ENCODE peak calls at places on chromosomes 1 and 21, in five cellular contexts. G is uterus, T is bronchial epithelial cell, Y is lower lobe of right lung, K is colonic mucosa. F is an unnamed sample.

GRCh38 chr1:157098519-157098918 is 1.1 kb downstream of the ETV3L start:
- DNase-seq in G (no peak), T (no peak), Y (no peak), K (no peak), F (no peak)

GRCh38 chr1:17777818-17778217 is 22.7 kb downstream of the ACTL8 start:
- DNase-seq in G (no peak), T (no peak), Y (no peak), K (no peak), F (no peak)

GRCh38 chr1:6582370-6582769 is 2.6 kb downstream of the ZBTB48 start:
- DNase-seq in G (no peak), T (no peak), Y (no peak), K (peak), F (no peak)

GRCh38 chr1:201916649-201917249 is 28.1 kb downstream of the SHISA4 start:
- DNase-seq in G (peak), T (peak), Y (peak), K (peak), F (peak)

GRCh38 chr1:197736689-197737088 is 38.6 kb downstream of the DENND1B start:
- DNase-seq in G (no peak), T (peak), Y (no peak), K (no peak), F (peak)

GRCh38 chr1:206899717-206900116 is 2.5 kb downstream of the IL24 start:
- DNase-seq in G (no peak), T (no peak), Y (no peak), K (no peak), F (no peak)

GRCh38 chr1:28668956-28669719 is 554 bp downstream of the GMEB1 start:
- DNase-seq in G (peak), T (peak), Y (peak), K (peak), F (peak)

GRCh38 chr1:9028921-9029715 is 2.9 kb upstream of the SLC2A7 start:
- DNase-seq in G (no peak), T (no peak), Y (no peak), K (no peak), F (no peak)

GRCh38 chr1:231861541-231862481 is 235.2 kb downstream of the DISC1 start:
- DNase-seq in G (no peak), T (peak), Y (no peak), K (no peak), F (peak)

GRCh38 chr1:143735764-143736461 is 235.9 kb downstream of the FAM72C start:
- DNase-seq in G (no peak), T (peak), Y (peak), K (peak), F (peak)

GRCh38 chr1:217089239-217090014 is 366.2 kb upstream of the ESRRG start:
- DNase-seq in G (no peak), T (peak), Y (no peak), K (peak), F (peak)

GRCh38 chr1:70706381-70707173 is 295.5 kb downstream of the CTH start:
- DNase-seq in G (peak), T (no peak), Y (no peak), K (no peak), F (no peak)

GRCh38 chr1:244768804-244769203 is 66.7 kb upstream of the COX20 start:
- DNase-seq in G (no peak), T (no peak), Y (no peak), K (no peak), F (no peak)

GRCh38 chr1:26408604-26409003 is 2.0 kb upstream of the LIN28A start:
- DNase-seq in G (peak), T (peak), Y (peak), K (peak), F (peak)

GRCh38 chr1:156490401-156491032 is 10.1 kb downstream of the MEF2D start:
- DNase-seq in G (peak), T (no peak), Y (no peak), K (no peak), F (peak)

GRCh38 chr1:229098903-229099578 is 171.9 kb upstream of the RAB4A start:
- DNase-seq in G (no peak), T (no peak), Y (no peak), K (no peak), F (no peak)

GRCh38 chr1:245512181-245512888 is 357.6 kb downstream of the KIF26B start:
- DNase-seq in G (no peak), T (no peak), Y (no peak), K (no peak), F (no peak)

GRCh38 chr1:30294508-30294907 is 428.9 kb downstream of the MATN1 start:
- DNase-seq in G (no peak), T (no peak), Y (no peak), K (peak), F (no peak)

GRCh38 chr1:89149229-89149628 is 23.3 kb upstream of the GBP2 start:
- DNase-seq in G (peak), T (peak), Y (no peak), K (no peak), F (no peak)

GRCh38 chr1:194809665-194810064 is 1623.3 kb upstream of the B3GALT2 start:
- DNase-seq in G (no peak), T (no peak), Y (no peak), K (no peak), F (no peak)

GRCh38 chr1:92480813-92481597 is 5.7 kb downstream of the GFI1 start:
- DNase-seq in G (no peak), T (no peak), Y (peak), K (no peak), F (no peak)

GRCh38 chr21:26710155-26710554 is 135.1 kb downstream of the ADAMTS1 start:
- DNase-seq in G (no peak), T (no peak), Y (no peak), K (no peak), F (no peak)

GRCh38 chr1:21663951-21664805 is 5.0 kb downstream of the RAP1GAP start:
- DNase-seq in G (no peak), T (no peak), Y (no peak), K (no peak), F (no peak)

GRCh38 chr1:6591222-6591621 is 11.4 kb downstream of the ZBTB48 start:
- DNase-seq in G (no peak), T (no peak), Y (peak), K (no peak), F (no peak)

GRCh38 chr1:206679738-206680211 is 4.9 kb upstream of the MAPKAPK2 start:
- DNase-seq in G (no peak), T (no peak), Y (no peak), K (no peak), F (no peak)

GRCh38 chr1:204961765-204962419 is 81.1 kb upstream of the CNTN2 start:
- DNase-seq in G (no peak), T (no peak), Y (no peak), K (no peak), F (no peak)

GRCh38 chr1:218778731-218779130 is 394.9 kb upstream of the LYPLAL1 start:
- DNase-seq in G (no peak), T (no peak), Y (no peak), K (no peak), F (no peak)

GRCh38 chr1:38178236-38178635 is 131.6 kb upstream of the POU3F1 start:
- DNase-seq in G (no peak), T (no peak), Y (no peak), K (no peak), F (no peak)

GRCh38 chr1:32540589-32540988 is 1.4 kb downstream of the ZBTB8A start:
- DNase-seq in G (no peak), T (no peak), Y (no peak), K (no peak), F (no peak)

GRCh38 chr1:54601730-54602129 is 21.6 kb downstream of the FAM151A start:
- DNase-seq in G (no peak), T (no peak), Y (no peak), K (no peak), F (no peak)

GRCh38 chr21:37514038-37514665 is 147.6 kb downstream of the DYRK1A start:
- DNase-seq in G (no peak), T (peak), Y (no peak), K (no peak), F (peak)

GRCh38 chr1:81430955-81431646 is 369.6 kb upstream of the ADGRL2 start:
- DNase-seq in G (no peak), T (no peak), Y (no peak), K (no peak), F (no peak)

GRCh38 chr1:15245593-15246325 is 1.3 kb upstream of the FHAD1 start:
- DNase-seq in G (peak), T (peak), Y (no peak), K (peak), F (peak)

GRCh38 chr1:92291372-92291999 is 7.3 kb downstream of the GLMN start:
- DNase-seq in G (no peak), T (peak), Y (no peak), K (no peak), F (peak)

GRCh38 chr21:36751383-36751782 is 52.5 kb downstream of the SIM2 start:
- DNase-seq in G (no peak), T (no peak), Y (no peak), K (no peak), F (no peak)

GRCh38 chr1:233281711-233282581 is 13.6 kb downstream of the PCNX2 start:
- DNase-seq in G (no peak), T (no peak), Y (no peak), K (no peak), F (no peak)

GRCh38 chr1:248926401-248927182 is 20.6 kb downstream of the PGBD2 start:
- DNase-seq in G (no peak), T (peak), Y (no peak), K (no peak), F (peak)

GRCh38 chr21:34936299-34936698 is 112.8 kb downstream of the RUNX1 start:
- DNase-seq in G (no peak), T (no peak), Y (no peak), K (no peak), F (no peak)

GRCh38 chr1:161505892-161506173 is 576 bp downstream of the FCGR2A start:
- DNase-seq in G (no peak), T (no peak), Y (no peak), K (no peak), F (no peak)
- H3K4me3 ChIP-seq in G (no peak), T (no peak), Y (peak), K (peak), F (no peak)

DNA sequence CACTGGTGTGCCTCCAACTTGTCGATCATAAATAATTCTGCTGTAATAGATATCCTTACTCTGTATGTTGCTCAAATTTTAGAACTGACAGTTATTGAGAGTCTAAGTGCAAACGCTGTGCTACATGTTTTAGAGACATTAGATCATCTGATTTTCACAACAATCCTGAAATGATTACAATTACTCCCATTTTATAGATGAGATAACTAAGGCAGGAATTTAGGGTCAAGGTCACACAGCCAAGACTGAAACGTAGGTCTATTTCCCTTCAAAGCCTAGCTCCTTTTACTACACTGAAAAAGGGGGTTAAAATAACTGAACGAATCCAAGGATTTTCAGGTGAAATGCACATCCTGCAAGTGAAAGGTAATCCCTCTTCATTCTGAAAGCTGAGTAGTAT is 2.7 kb upstream of the DCAF6 start:
- DNase-seq in G (no peak), T (no peak), Y (no peak), K (no peak), F (no peak)
- H3K4me3 ChIP-seq in G (no peak), T (no peak), Y (peak), K (peak), F (no peak)

DNA sequence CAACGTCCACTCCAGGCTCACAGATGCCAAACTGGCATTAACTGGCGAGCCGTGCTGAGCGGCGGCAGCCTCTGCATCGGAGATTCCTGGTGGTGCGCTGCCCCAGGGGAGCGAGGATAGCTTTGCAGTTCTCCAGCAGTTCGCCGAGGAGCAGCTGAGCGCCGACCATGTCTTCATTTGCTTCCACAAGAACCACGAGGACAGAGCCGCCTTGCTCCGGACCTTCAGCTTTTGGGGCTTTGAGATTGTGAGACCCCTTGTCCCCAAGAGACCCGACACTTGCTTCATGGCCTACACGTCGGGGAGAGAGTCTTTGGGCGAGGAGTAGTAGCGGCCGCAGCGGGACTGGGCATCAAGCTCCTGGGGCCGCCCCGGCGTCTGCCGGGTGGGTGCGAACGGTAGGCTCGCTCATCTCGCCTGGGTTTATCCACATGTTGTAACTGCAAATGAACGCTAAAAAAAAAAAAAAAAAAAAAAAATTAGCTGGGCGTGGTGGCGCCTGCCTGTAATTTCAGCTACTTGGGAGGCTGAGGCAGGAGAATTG is 28.0 kb upstream of the RLF start:
- DNase-seq in G (no peak), T (no peak), Y (no peak), K (no peak), F (peak)
- H3K4me3 ChIP-seq in G (no peak), T (no peak), Y (peak), K (no peak), F (peak)

GRCh38 chr1:942411-942821 is 16.6 kb downstream of the NOC2L start:
- DNase-seq in G (no peak), T (no peak), Y (no peak), K (no peak), F (no peak)

GRCh38 chr1:944341-945325 is 14.4 kb downstream of the NOC2L start:
- DNase-seq in G (peak), T (no peak), Y (no peak), K (no peak), F (no peak)

GRCh38 chr1:943545-944340 is 15.3 kb downstream of the NOC2L start:
- DNase-seq in G (no peak), T (no peak), Y (no peak), K (no peak), F (no peak)

GRCh38 chr1:941588-942383 is 17.3 kb downstream of the NOC2L start:
- DNase-seq in G (peak), T (no peak), Y (peak), K (peak), F (peak)

DNA sequence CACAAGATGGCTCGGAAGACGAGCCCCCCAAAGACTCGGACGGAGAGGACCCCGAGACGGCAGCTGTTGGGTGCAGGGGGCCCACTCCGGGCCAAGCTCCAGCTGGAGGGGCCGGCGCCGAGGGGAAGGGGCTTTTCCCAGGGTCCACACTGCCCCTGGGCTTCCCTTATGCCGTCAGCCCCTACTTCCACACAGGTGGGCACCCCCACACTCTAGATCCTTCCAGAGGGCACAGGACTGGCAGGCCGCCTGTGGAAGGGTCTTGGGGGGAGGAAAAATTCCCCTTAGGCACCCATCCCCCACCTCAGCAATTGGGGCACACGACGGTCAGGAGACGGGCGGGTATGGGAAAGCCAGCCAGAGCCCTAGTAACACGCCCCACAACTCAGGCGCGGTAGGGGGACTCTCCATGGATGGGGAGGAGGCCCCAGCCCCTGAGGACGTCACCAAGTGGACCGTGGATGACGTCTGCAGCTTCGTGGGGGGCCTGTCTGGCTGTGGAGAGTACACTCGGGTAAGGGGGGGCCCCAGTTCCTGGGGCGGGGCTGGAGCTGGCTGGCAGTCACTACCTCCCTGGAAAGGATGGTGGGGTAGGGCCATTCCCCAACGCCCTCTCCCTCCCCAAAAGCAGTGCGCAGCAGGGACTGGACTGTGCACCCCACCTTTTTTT is 16.1 kb downstream of the NOC2L start:
- DNase-seq in G (peak), T (no peak), Y (no peak), K (peak), F (no peak)
- H3K4me3 ChIP-seq in G (no peak), T (no peak), Y (peak), K (peak), F (no peak)